ENCODE peak calls at places on chromosomes 16 and 17, in seven cellular contexts. N is K562, C is GM12891, L is HepG2, Y is SK-N-SH, Z is H1, V is GM12878. O is an unnamed sample.

GRCh38 chr16:49216593-49216992 is 65.0 kb downstream of the CBLN1 start:
- DNase-seq in Y (no peak), N (no peak), L (no peak), C (no peak), Z (no peak), V (no peak), O (no peak)

GRCh38 chr17:11757796-11758195 is 159.5 kb downstream of the DNAH9 start:
- DNase-seq in L (no peak), V (no peak), N (no peak), Z (no peak), Y (no peak), C (no peak), O (no peak)

GRCh38 chr16:82340531-82340930 is 170.5 kb upstream of the MPHOSPH6 start:
- DNase-seq in N (no peak), Z (no peak), V (no peak), Y (no peak), C (no peak), L (no peak), O (no peak)

GRCh38 chr16:86680137-86680536 is 101.8 kb downstream of the FOXL1 start:
- DNase-seq in Y (no peak), V (no peak), C (no peak), L (no peak), N (no peak), Z (no peak), O (no peak)

GRCh38 chr17:13600475-13601316 is 1.0 kb downstream of the HS3ST3A1 start:
- DNase-seq in V (no peak), Y (peak), N (peak), L (no peak), C (peak), Z (peak), O (peak)

GRCh38 chr16:79580465-79581200 is 19.9 kb downstream of the MAF start:
- DNase-seq in C (no peak), Z (no peak), Y (no peak), N (no peak), L (no peak), V (no peak), O (no peak)

GRCh38 chr16:7209598-7209997 is 123.0 kb upstream of the RBFOX1 start:
- DNase-seq in L (no peak), C (no peak), Y (no peak), Z (no peak), N (no peak), V (no peak), O (no peak)

GRCh38 chr16:56558024-56558747 is 6.7 kb upstream of the MT4 start:
- DNase-seq in L (no peak), V (no peak), N (no peak), Y (peak), Z (no peak), C (no peak), O (no peak)

GRCh38 chr17:5241861-5242671 is 7.4 kb upstream of the SCIMP start:
- DNase-seq in Y (no peak), Z (no peak), N (no peak), V (no peak), L (no peak), C (no peak), O (no peak)

GRCh38 chr16:69328854-69329316 is 1.5 kb downstream of the PDF start:
- DNase-seq in N (no peak), C (no peak), L (no peak), V (no peak), Z (no peak), Y (no peak), O (no peak)

GRCh38 chr16:3004319-3004718 is 8.4 kb upstream of the CLDN9 start:
- DNase-seq in C (no peak), Y (no peak), V (no peak), Z (no peak), N (no peak), L (no peak), O (no peak)

GRCh38 chr16:56352351-56353053 is 72.8 kb downstream of the AMFR start:
- DNase-seq in C (no peak), N (no peak), L (no peak), Z (no peak), Y (no peak), V (no peak), O (peak)

GRCh38 chr17:63974594-63975192 is 2.0 kb upstream of the SCN4A start:
- DNase-seq in Z (no peak), C (no peak), N (no peak), Y (no peak), V (no peak), L (no peak), O (no peak)

GRCh38 chr17:16243811-16244567 is 27.0 kb downstream of the PIGL start:
- DNase-seq in N (peak), Y (peak), C (no peak), V (no peak), Z (no peak), L (peak), O (no peak)

GRCh38 chr17:80221401-80221800 is 1.2 kb downstream of the SLC26A11 start:
- DNase-seq in Z (no peak), Y (no peak), L (no peak), C (no peak), N (no peak), V (no peak), O (no peak)

GRCh38 chr16:89505204-89506112 is 2.7 kb upstream of the SPG7 start:
- DNase-seq in Z (no peak), V (peak), Y (no peak), N (peak), L (peak), C (peak), O (peak)

GRCh38 chr17:13594762-13595697 is 6.7 kb downstream of the HS3ST3A1 start:
- DNase-seq in Z (peak), Y (peak), V (peak), C (peak), N (peak), L (peak), O (peak)

GRCh38 chr16:30185683-30186421 is 2.5 kb downstream of the CORO1A start:
- DNase-seq in N (no peak), Z (peak), Y (peak), C (peak), L (no peak), V (peak), O (peak)

GRCh38 chr17:81858967-81859905 is 1.1 kb downstream of the P4HB start:
- DNase-seq in N (no peak), Z (no peak), L (no peak), C (no peak), V (no peak), Y (no peak), O (no peak)
- TF ChIP-seq TAF1 in N (no peak), Z (no peak), L (no peak), C (no peak), V (no peak), Y (no peak), O (no peak)

DNA sequence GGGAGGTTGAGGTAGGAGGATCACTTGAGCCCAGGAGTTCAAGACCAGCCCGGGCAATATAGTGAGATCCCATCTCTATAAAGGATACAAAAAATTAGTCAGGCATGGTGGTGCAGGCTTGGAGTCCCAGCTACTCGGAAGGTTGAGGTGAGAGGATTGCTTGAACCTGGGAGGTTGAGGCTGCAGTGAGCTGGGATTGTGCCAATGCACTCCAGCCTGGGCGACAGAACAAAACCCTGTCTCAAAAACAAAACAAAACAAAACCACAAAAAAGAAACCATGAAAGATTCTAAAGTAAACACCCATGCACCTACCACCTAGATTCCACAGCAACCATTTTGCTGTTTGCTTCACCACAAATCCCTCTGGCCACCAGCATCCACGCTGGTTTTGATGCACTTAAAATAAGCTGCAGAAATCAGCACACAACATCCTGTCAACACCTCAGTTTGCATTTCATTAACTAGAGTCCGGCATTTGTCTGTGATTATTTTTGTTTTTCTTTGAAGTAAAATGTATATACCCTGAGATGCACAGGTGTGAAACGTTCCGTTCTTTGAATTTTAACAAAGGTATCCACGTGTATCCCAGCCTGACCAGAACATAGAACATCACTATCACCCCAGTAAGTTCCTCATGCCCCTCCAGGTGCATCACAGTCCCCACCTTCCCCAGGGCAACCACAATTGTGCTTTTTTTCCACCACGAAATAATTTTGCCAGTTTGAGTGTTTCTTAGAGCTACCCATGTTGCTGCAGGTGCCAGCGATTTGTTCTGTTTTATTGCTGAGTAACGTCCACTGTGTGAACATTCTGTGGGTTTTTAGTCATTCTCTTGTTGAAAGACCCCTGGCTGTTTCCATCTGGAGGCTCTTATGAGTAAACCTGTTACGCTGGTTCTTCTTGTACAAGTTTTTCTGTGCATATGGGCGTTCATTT is 191.5 kb downstream of the SEC14L1 start:
- DNase-seq in N (no peak), Z (no peak), L (no peak), V (no peak), Y (no peak), C (no peak), O (no peak)
- TF ChIP-seq TAF1 in N (no peak), Z (no peak), L (no peak), V (no peak), Y (no peak), C (no peak), O (no peak)

GRCh38 chr16:23960081-23960499 is 124.3 kb downstream of the PRKCB start:
- DNase-seq in N (no peak), V (no peak), C (no peak), Z (no peak), L (no peak), Y (no peak), O (no peak)

GRCh38 chr16:23962001-23962400 is 126.2 kb downstream of the PRKCB start:
- DNase-seq in Z (peak), Y (no peak), N (no peak), L (no peak), V (no peak), C (no peak), O (no peak)

GRCh38 chr16:23959801-23960072 is 124.0 kb downstream of the PRKCB start:
- DNase-seq in N (no peak), C (no peak), V (no peak), L (no peak), Z (no peak), Y (no peak), O (no peak)

GRCh38 chr16:23957287-23957686 is 121.5 kb downstream of the PRKCB start:
- DNase-seq in V (no peak), Y (no peak), Z (no peak), N (no peak), C (no peak), L (no peak), O (no peak)

GRCh38 chr16:23959069-23959800 is 123.5 kb downstream of the PRKCB start:
- DNase-seq in N (no peak), Y (no peak), Z (no peak), L (no peak), C (no peak), V (no peak), O (no peak)
- TF ChIP-seq TAF1 in N (no peak), Y (no peak), Z (no peak), L (no peak), C (no peak), V (no peak), O (no peak)

GRCh38 chr17:77392376-77393273 is 251.9 kb downstream of the SEC14L1 start:
- DNase-seq in V (no peak), Z (peak), L (peak), C (no peak), N (peak), Y (peak), O (no peak)
- TF ChIP-seq TAF1 in V (no peak), Z (no peak), L (no peak), C (no peak), N (no peak), Y (no peak), O (no peak)

GRCh38 chr17:82242977-82243647 is 14.3 kb downstream of the SLC16A3 start:
- DNase-seq in Z (no peak), C (no peak), N (no peak), Y (peak), V (no peak), L (peak), O (no peak)
- TF ChIP-seq TAF1 in Z (no peak), C (no peak), N (no peak), Y (no peak), V (no peak), L (no peak), O (no peak)

DNA sequence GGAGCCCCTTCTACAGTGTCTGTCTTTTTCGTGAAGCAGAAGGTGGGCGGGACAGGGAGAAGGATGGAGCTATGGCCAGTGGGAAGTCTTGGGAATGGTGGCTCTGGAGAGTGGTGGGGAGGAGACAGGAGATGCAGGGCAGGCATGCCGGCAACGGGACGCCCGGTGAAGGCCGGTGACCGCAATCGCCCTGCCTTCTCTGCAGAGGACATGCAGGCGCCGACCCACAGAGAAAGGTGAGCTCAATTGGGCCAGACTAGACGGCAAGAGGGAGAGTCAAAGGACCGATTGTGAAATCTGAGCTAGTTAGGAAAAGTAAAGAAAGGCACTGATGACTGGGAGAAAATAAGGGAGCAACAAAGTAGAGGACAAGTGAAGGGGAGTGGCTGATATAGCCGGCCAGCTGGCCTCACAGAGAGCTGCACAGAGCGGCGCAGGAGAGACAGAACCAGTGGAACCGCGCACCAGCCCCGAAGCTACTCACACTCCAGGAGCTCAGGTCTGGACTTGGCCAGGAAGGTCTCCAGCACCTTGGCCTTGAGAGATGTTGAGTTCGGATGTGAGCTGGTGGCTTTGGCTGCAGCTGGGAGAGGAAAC is 18.9 kb downstream of the TRIM25 start:
- DNase-seq in L (no peak), V (no peak), C (no peak), Z (no peak), N (no peak), Y (no peak), O (no peak)
- TF ChIP-seq TAF1 in L (no peak), V (no peak), C (no peak), Z (no peak), N (no peak), Y (no peak), O (no peak)

GRCh38 chr17:76599699-76600460 is 14.2 kb upstream of the ST6GALNAC2 start:
- DNase-seq in C (no peak), N (no peak), Y (no peak), V (no peak), L (no peak), Z (no peak), O (no peak)
- TF ChIP-seq TAF1 in C (no peak), N (no peak), Y (no peak), V (no peak), L (no peak), Z (no peak), O (no peak)

GRCh38 chr16:66418165-66418962 is 8.7 kb upstream of the BEAN1 start:
- DNase-seq in L (no peak), Z (no peak), C (no peak), N (no peak), Y (no peak), V (no peak), O (no peak)

GRCh38 chr16:66421891-66422290 is 5.2 kb upstream of the BEAN1 start:
- DNase-seq in N (no peak), V (no peak), L (no peak), C (no peak), Z (no peak), Y (no peak), O (no peak)

GRCh38 chr16:66419527-66419926 is 7.6 kb upstream of the BEAN1 start:
- DNase-seq in Y (no peak), Z (no peak), L (no peak), N (peak), V (no peak), C (no peak), O (no peak)

GRCh38 chr16:66422366-66422765 is 4.7 kb upstream of the BEAN1 start:
- DNase-seq in N (no peak), Y (no peak), Z (no peak), V (no peak), L (no peak), C (no peak), O (no peak)

DNA sequence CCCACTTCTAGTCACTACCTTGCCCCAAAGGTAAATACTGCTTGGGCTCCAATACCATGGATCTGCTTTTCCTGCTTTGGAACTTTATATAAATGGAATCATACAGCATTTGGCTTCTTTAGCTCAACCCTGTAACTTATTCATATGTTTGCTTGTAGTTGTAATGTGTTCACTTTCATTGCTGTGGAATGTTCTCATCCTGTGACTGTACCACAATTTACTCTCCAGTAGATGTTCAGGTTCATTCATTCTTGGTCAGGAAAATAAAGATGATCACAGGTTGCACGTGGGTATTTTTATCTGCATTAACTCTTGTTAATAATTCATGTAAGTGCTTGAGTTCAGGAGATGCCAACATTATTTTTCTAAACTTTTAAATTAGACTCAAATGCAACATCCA is 6.7 kb upstream of the BEAN1 start:
- DNase-seq in Z (no peak), Y (no peak), C (no peak), N (no peak), L (no peak), V (no peak), O (no peak)
- TF ChIP-seq TAF1 in Z (no peak), Y (no peak), C (no peak), N (no peak), L (no peak), V (no peak), O (no peak)

DNA sequence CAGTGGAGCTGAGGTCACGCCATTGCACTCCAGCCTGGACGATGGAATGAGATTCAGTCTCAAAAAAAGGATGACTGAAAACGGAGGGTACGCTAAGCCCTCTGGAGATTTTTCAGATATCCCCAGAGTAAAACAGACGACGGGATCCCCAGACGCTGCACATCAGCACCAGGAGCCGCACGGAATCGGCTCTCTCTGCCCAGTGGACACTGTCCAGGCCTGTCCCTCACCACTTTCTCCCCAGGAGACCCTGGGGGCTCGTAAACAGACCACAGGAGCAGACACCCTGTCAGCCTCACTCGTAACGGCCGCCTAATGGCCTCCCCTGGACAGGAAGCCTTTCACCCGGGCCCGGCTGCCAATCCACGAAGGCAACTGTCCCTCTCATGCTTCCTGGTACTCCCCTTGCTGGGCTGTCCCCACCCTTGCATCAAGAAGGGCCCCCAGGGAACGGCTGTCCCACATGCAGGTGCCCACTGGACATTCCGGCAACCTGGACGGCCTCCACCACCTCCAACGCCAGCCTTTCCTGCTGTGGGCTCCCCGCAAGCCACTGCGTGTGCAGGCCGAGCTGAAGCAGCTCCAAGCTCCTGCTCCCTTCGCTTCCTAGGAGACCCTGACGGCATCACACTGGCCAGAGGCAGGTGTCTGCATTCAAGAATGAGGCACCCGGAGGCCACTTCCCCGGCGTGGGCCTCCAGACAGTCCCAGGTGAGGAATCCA is 74.3 kb downstream of the TIMM22 start:
- DNase-seq in V (no peak), C (no peak), Y (peak), Z (no peak), N (no peak), L (no peak), O (no peak)
- TF ChIP-seq TAF1 in V (no peak), C (no peak), Y (no peak), Z (no peak), N (no peak), L (no peak), O (no peak)